ENCODE peak calls at places on chromosomes 5 and 9, in nine cellular contexts. K, F, C, Q, M, S, O, N and Z are unnamed samples.

GRCh38 chr5:138464018-138464387 is 1.3 kb upstream of the EGR1 start:
- DNase-seq in K (peak), F (peak), C (peak), Q (peak), M (peak), S (peak), O (peak), N (peak), Z (peak)

GRCh38 chr5:131491749-131492148 is 143.3 kb downstream of the RAPGEF6 start:
- DNase-seq in K (no peak), F (no peak), C (no peak), Q (no peak), M (no peak), S (no peak), O (no peak), N (no peak), Z (no peak)

GRCh38 chr9:69175488-69175872 is 1.4 kb downstream of the TJP2 start:
- DNase-seq in K (no peak), F (no peak), C (no peak), Q (peak), M (no peak), S (no peak), O (no peak), N (no peak), Z (no peak)

GRCh38 chr9:37905776-37906175 is 1.8 kb upstream of the SLC25A51 start:
- DNase-seq in K (no peak), F (no peak), C (no peak), Q (no peak), M (no peak), S (no peak), O (no peak), N (no peak), Z (no peak)

GRCh38 chr9:112380771-112381181 is 868 bp downstream of the HSDL2 start:
- DNase-seq in K (no peak), F (peak), C (no peak), Q (peak), M (no peak), S (no peak), O (no peak), N (no peak), Z (no peak)

GRCh38 chr9:33939924-33940874 is 108.5 kb downstream of the UBAP2 start:
- DNase-seq in K (no peak), F (no peak), C (no peak), Q (no peak), M (no peak), S (no peak), O (no peak), N (no peak), Z (no peak)

GRCh38 chr9:136198605-136199083 is 6.3 kb downstream of the LHX3 start:
- DNase-seq in K (no peak), F (no peak), C (no peak), Q (peak), M (no peak), S (no peak), O (peak), N (no peak), Z (no peak)

GRCh38 chr5:22678886-22679285 is 174.3 kb downstream of the CDH12 start:
- DNase-seq in K (no peak), F (no peak), C (no peak), Q (no peak), M (no peak), S (no peak), O (no peak), N (no peak), Z (no peak)

GRCh38 chr9:136061405-136061804 is 33.7 kb downstream of the NACC2 start:
- DNase-seq in K (no peak), F (no peak), C (no peak), Q (no peak), M (no peak), S (no peak), O (no peak), N (no peak), Z (no peak)

GRCh38 chr9:28445211-28445610 is 871.9 kb upstream of the C9orf72 start:
- DNase-seq in K (no peak), F (no peak), C (no peak), Q (no peak), M (no peak), S (no peak), O (no peak), N (no peak), Z (no peak)

GRCh38 chr5:158832736-158833135 is 267.0 kb downstream of the EBF1 start:
- DNase-seq in K (no peak), F (no peak), C (no peak), Q (no peak), M (no peak), S (no peak), O (no peak), N (no peak), Z (no peak)

GRCh38 chr5:73902327-73903051 is 276.5 kb downstream of the ARHGEF28 start:
- DNase-seq in K (no peak), F (peak), C (peak), Q (peak), M (no peak), S (no peak), O (peak), N (peak), Z (no peak)

GRCh38 chr9:124341455-124342170 is 73.6 kb downstream of the PSMB7 start:
- DNase-seq in K (no peak), F (no peak), C (no peak), Q (no peak), M (no peak), S (no peak), O (no peak), N (no peak), Z (no peak)

GRCh38 chr5:174045470-174046025 is at the start of gene NSG2:
- DNase-seq in K (no peak), F (peak), C (peak), Q (peak), M (peak), S (peak), O (peak), N (peak), Z (no peak)

GRCh38 chr9:78239506-78239905 is 3.6 kb downstream of the CEP78 start:
- DNase-seq in K (no peak), F (peak), C (no peak), Q (no peak), M (no peak), S (no peak), O (peak), N (no peak), Z (no peak)

GRCh38 chr9:132346177-132346576 is 8.6 kb downstream of the SETX start:
- DNase-seq in K (no peak), F (no peak), C (no peak), Q (no peak), M (no peak), S (no peak), O (no peak), N (no peak), Z (no peak)

GRCh38 chr5:58795327-58795726 is 212.5 kb downstream of the RAB3C start:
- DNase-seq in K (no peak), F (no peak), C (no peak), Q (no peak), M (no peak), S (no peak), O (no peak), N (no peak), Z (no peak)

GRCh38 chr9:38057416-38058195 is 11.4 kb downstream of the SHB start:
- DNase-seq in K (no peak), F (peak), C (no peak), Q (no peak), M (no peak), S (no peak), O (no peak), N (no peak), Z (no peak)

GRCh38 chr5:141872496-141873356 is 5.5 kb downstream of the PCDH1 start:
- DNase-seq in K (peak), F (no peak), C (no peak), Q (no peak), M (no peak), S (no peak), O (no peak), N (no peak), Z (no peak)

GRCh38 chr5:148259288-148259687 is 9.3 kb upstream of the SPINK13 start:
- DNase-seq in K (no peak), F (no peak), C (no peak), Q (no peak), M (no peak), S (no peak), O (no peak), N (no peak), Z (no peak)

GRCh38 chr5:124705577-124705976 is 40.9 kb downstream of the ZNF608 start:
- DNase-seq in K (no peak), F (no peak), C (no peak), Q (no peak), M (no peak), S (no peak), O (no peak), N (no peak), Z (no peak)